ENCODE peak calls at places on chromosomes 5 and 9, in five cellular contexts. One of them, this sample, is unnamed.

GRCh38 chr9:135908334-135909204 is 1.2 kb upstream of the CAMSAP1 start:
- DNase-seq in SW480: no peak
- DNase-seq in NCI-H1694: no peak
- DNase-seq in fibroblast of lung: no peak
- DNase-seq in NCI-H1436: no peak
- DNase-seq in this sample: no peak

GRCh38 chr9:93202919-93203712 is 19.2 kb downstream of the WNK2 start:
- DNase-seq in NCI-H1694: no peak
- DNase-seq in SW480: no peak
- DNase-seq in fibroblast of lung: no peak
- DNase-seq in NCI-H1436: no peak
- DNase-seq in this sample: no peak

GRCh38 chr5:53161876-53162275 is 52.3 kb upstream of the MOCS2 start:
- DNase-seq in SW480: no peak
- DNase-seq in NCI-H1436: no peak
- DNase-seq in fibroblast of lung: no peak
- DNase-seq in NCI-H1694: no peak
- DNase-seq in this sample: no peak

GRCh38 chr9:90095682-90096081 is 490.9 kb downstream of the GADD45G start:
- DNase-seq in NCI-H1436: peak; percentile 67
- DNase-seq in SW480: peak; percentile 55
- DNase-seq in NCI-H1694: peak; percentile 91
- DNase-seq in fibroblast of lung: no peak
- DNase-seq in this sample: peak; percentile 81

GRCh38 chr9:135499326-135500070 is 984 bp upstream of the MRPS2 start:
- DNase-seq in NCI-H1436: peak; percentile 85
- DNase-seq in NCI-H1694: peak; percentile 51
- DNase-seq in fibroblast of lung: peak; percentile 87
- DNase-seq in SW480: peak; percentile 87
- DNase-seq in this sample: peak; percentile 87

GRCh38 chr5:178336889-178337785 is 104.5 kb upstream of the PHYKPL start:
- DNase-seq in fibroblast of lung: no peak
- DNase-seq in SW480: no peak
- DNase-seq in NCI-H1694: no peak
- DNase-seq in NCI-H1436: no peak
- DNase-seq in this sample: no peak

GRCh38 chr5:96652769-96653455 is 9.3 kb upstream of the CAST start:
- DNase-seq in SW480: no peak
- DNase-seq in fibroblast of lung: no peak
- DNase-seq in NCI-H1436: no peak
- DNase-seq in NCI-H1694: no peak
- DNase-seq in this sample: no peak

GRCh38 chr5:157518963-157519362 is 56.6 kb downstream of the ADAM19 start:
- DNase-seq in NCI-H1436: no peak
- DNase-seq in SW480: no peak
- DNase-seq in fibroblast of lung: no peak
- DNase-seq in NCI-H1694: no peak
- DNase-seq in this sample: no peak

GRCh38 chr5:179170606-179171005 is 110.4 kb downstream of the ZNF354C start:
- DNase-seq in fibroblast of lung: no peak
- DNase-seq in NCI-H1694: no peak
- DNase-seq in NCI-H1436: no peak
- DNase-seq in SW480: no peak
- DNase-seq in this sample: no peak

GRCh38 chr9:128296340-128297220 is 20.5 kb downstream of the SWI5 start:
- DNase-seq in NCI-H1436: no peak
- DNase-seq in SW480: no peak
- DNase-seq in NCI-H1694: no peak
- DNase-seq in fibroblast of lung: peak; percentile 11
- DNase-seq in this sample: no peak

GRCh38 chr9:114338187-114338586 is 8.5 kb downstream of the ORM2 start:
- DNase-seq in fibroblast of lung: no peak
- DNase-seq in SW480: no peak
- DNase-seq in NCI-H1694: no peak
- DNase-seq in NCI-H1436: no peak
- DNase-seq in this sample: no peak

GRCh38 chr9:13033959-13034695 is 245.4 kb downstream of the MPDZ start:
- DNase-seq in NCI-H1436: peak; percentile 64
- DNase-seq in fibroblast of lung: peak; percentile 76
- DNase-seq in SW480: peak; percentile 42
- DNase-seq in NCI-H1694: peak; percentile 64
- DNase-seq in this sample: peak; percentile 46

GRCh38 chr9:126376311-126376902 is 49.8 kb downstream of the MVB12B start:
- DNase-seq in SW480: peak; percentile 77
- DNase-seq in NCI-H1436: no peak
- DNase-seq in fibroblast of lung: no peak
- DNase-seq in NCI-H1694: no peak
- DNase-seq in this sample: no peak

GRCh38 chr9:35675732-35676392 is 2.1 kb downstream of the CA9 start:
- DNase-seq in fibroblast of lung: no peak
- DNase-seq in NCI-H1436: no peak
- DNase-seq in SW480: no peak
- DNase-seq in NCI-H1694: no peak
- DNase-seq in this sample: no peak

GRCh38 chr5:173302546-173303155 is 25.6 kb downstream of the STC2 start:
- DNase-seq in SW480: peak; percentile 75
- DNase-seq in NCI-H1694: no peak
- DNase-seq in fibroblast of lung: peak; percentile 81
- DNase-seq in NCI-H1436: no peak
- DNase-seq in this sample: no peak

GRCh38 chr9:129458155-129458661 is 162.7 kb downstream of the C9orf50 start:
- DNase-seq in SW480: peak; percentile 97
- DNase-seq in fibroblast of lung: no peak
- DNase-seq in NCI-H1694: no peak
- DNase-seq in NCI-H1436: no peak
- DNase-seq in this sample: no peak

GRCh38 chr5:173454764-173455598 is 126.8 kb upstream of the STC2 start:
- DNase-seq in NCI-H1436: no peak
- DNase-seq in SW480: peak; percentile 93
- DNase-seq in fibroblast of lung: peak; percentile 97
- DNase-seq in NCI-H1694: no peak
- DNase-seq in this sample: no peak

GRCh38 chr9:95497772-95498171 is 19.0 kb downstream of the PTCH1 start:
- DNase-seq in NCI-H1436: no peak
- DNase-seq in SW480: no peak
- DNase-seq in NCI-H1694: no peak
- DNase-seq in fibroblast of lung: peak; percentile 93
- DNase-seq in this sample: no peak

GRCh38 chr9:15909297-15909696 is 356.5 kb downstream of the CCDC171 start:
- DNase-seq in NCI-H1694: no peak
- DNase-seq in SW480: no peak
- DNase-seq in NCI-H1436: no peak
- DNase-seq in fibroblast of lung: peak; percentile 68
- DNase-seq in this sample: no peak

GRCh38 chr9:128696923-128697707 is 5.2 kb upstream of the PKN3 start:
- DNase-seq in SW480: no peak
- DNase-seq in fibroblast of lung: no peak
- DNase-seq in NCI-H1436: no peak
- DNase-seq in NCI-H1694: no peak
- DNase-seq in this sample: no peak

GRCh38 chr5:128436825-128437224 is 101.2 kb downstream of the FBN2 start:
- DNase-seq in SW480: peak; percentile 98
- DNase-seq in fibroblast of lung: peak; percentile 53
- DNase-seq in NCI-H1694: no peak
- DNase-seq in NCI-H1436: no peak
- DNase-seq in this sample: no peak

GRCh38 chr5:176359658-176360057 is 1.9 kb downstream of the KIAA1191 start:
- DNase-seq in NCI-H1436: no peak
- DNase-seq in SW480: peak; percentile 37
- DNase-seq in NCI-H1694: no peak
- DNase-seq in fibroblast of lung: peak; percentile 62
- DNase-seq in this sample: no peak

GRCh38 chr9:136832581-136832980 is 9.7 kb upstream of the AJM1 start:
- DNase-seq in NCI-H1436: no peak
- DNase-seq in fibroblast of lung: no peak
- DNase-seq in NCI-H1694: no peak
- DNase-seq in SW480: no peak
- DNase-seq in this sample: no peak

GRCh38 chr9:118222375-118222774 is 518.2 kb downstream of the TLR4 start:
- DNase-seq in NCI-H1694: peak; percentile 60
- DNase-seq in NCI-H1436: no peak
- DNase-seq in fibroblast of lung: no peak
- DNase-seq in SW480: peak; percentile 8
- DNase-seq in this sample: no peak

GRCh38 chr9:136717399-136717798 is 5.0 kb downstream of the DIPK1B start:
- DNase-seq in fibroblast of lung: no peak
- DNase-seq in SW480: no peak
- DNase-seq in NCI-H1694: no peak
- DNase-seq in NCI-H1436: no peak
- DNase-seq in this sample: no peak

GRCh38 chr5:116990010-116990409 is 415.4 kb upstream of the SEMA6A start:
- DNase-seq in NCI-H1436: no peak
- DNase-seq in NCI-H1694: no peak
- DNase-seq in fibroblast of lung: no peak
- DNase-seq in SW480: no peak
- DNase-seq in this sample: no peak

GRCh38 chr5:141664733-141665461 is 13.7 kb upstream of the FCHSD1 start:
- DNase-seq in SW480: peak; percentile 67
- DNase-seq in fibroblast of lung: peak; percentile 67
- DNase-seq in NCI-H1436: peak; percentile 35
- DNase-seq in NCI-H1694: peak; percentile 38
- DNase-seq in this sample: peak; percentile 69

GRCh38 chr9:94611638-94612068 is 18.0 kb upstream of the FBP2 start:
- DNase-seq in fibroblast of lung: no peak
- DNase-seq in NCI-H1436: no peak
- DNase-seq in SW480: peak; percentile 56
- DNase-seq in NCI-H1694: no peak
- DNase-seq in this sample: no peak

GRCh38 chr9:114549677-114550330 is 37.8 kb upstream of the ATP6V1G1 start:
- DNase-seq in fibroblast of lung: no peak
- DNase-seq in NCI-H1694: no peak
- DNase-seq in SW480: no peak
- DNase-seq in NCI-H1436: no peak
- DNase-seq in this sample: no peak

GRCh38 chr9:134869554-134870310 is 10.9 kb upstream of the FCN2 start:
- DNase-seq in SW480: no peak
- DNase-seq in fibroblast of lung: no peak
- DNase-seq in NCI-H1694: no peak
- DNase-seq in NCI-H1436: no peak
- DNase-seq in this sample: no peak